ENCODE peak calls at places on chromosomes 5 and 9, in ten cellular contexts. One of them, this sample, is unnamed.

GRCh38 chr5:137470111-137470920 is 28.8 kb downstream of the SPOCK1 start:
- DNase-seq in spleen: no peak
- DNase-seq in A549: peak
- DNase-seq in uterus: no peak
- DNase-seq in tibial nerve: no peak
- DNase-seq in body of pancreas: peak
- DNase-seq in right lobe of liver: no peak
- DNase-seq in heart left ventricle: no peak
- DNase-seq in stomach: no peak
- DNase-seq in HCT116: no peak
- DNase-seq in this sample: no peak

GRCh38 chr5:133401731-133402347 is 210.5 kb downstream of the FSTL4 start:
- DNase-seq in spleen: peak
- DNase-seq in A549: no peak
- DNase-seq in uterus: no peak
- DNase-seq in tibial nerve: no peak
- DNase-seq in body of pancreas: no peak
- DNase-seq in right lobe of liver: no peak
- DNase-seq in heart left ventricle: no peak
- DNase-seq in stomach: no peak
- DNase-seq in HCT116: no peak
- DNase-seq in this sample: no peak

GRCh38 chr9:14271078-14271673 is 42.8 kb downstream of the NFIB start:
- DNase-seq in spleen: no peak
- DNase-seq in A549: no peak
- DNase-seq in uterus: peak
- DNase-seq in tibial nerve: peak
- DNase-seq in body of pancreas: peak
- DNase-seq in right lobe of liver: peak
- DNase-seq in heart left ventricle: peak
- DNase-seq in stomach: peak
- DNase-seq in HCT116: no peak
- DNase-seq in this sample: peak

GRCh38 chr5:98713856-98714255 is 59.6 kb upstream of the RGMB start:
- DNase-seq in spleen: no peak
- DNase-seq in A549: no peak
- DNase-seq in uterus: no peak
- DNase-seq in tibial nerve: no peak
- DNase-seq in body of pancreas: no peak
- DNase-seq in right lobe of liver: no peak
- DNase-seq in heart left ventricle: no peak
- DNase-seq in stomach: no peak
- DNase-seq in HCT116: no peak
- DNase-seq in this sample: no peak

GRCh38 chr5:55219770-55220169 is 7.3 kb downstream of the MCIDAS start:
- DNase-seq in spleen: no peak
- DNase-seq in A549: no peak
- DNase-seq in uterus: no peak
- DNase-seq in tibial nerve: no peak
- DNase-seq in body of pancreas: no peak
- DNase-seq in right lobe of liver: no peak
- DNase-seq in heart left ventricle: no peak
- DNase-seq in stomach: no peak
- DNase-seq in HCT116: no peak
- DNase-seq in this sample: no peak

GRCh38 chr5:4572297-4572696 is 567.8 kb upstream of the ADAMTS16 start:
- DNase-seq in spleen: no peak
- DNase-seq in A549: no peak
- DNase-seq in uterus: no peak
- DNase-seq in tibial nerve: no peak
- DNase-seq in body of pancreas: no peak
- DNase-seq in right lobe of liver: no peak
- DNase-seq in heart left ventricle: no peak
- DNase-seq in stomach: no peak
- DNase-seq in HCT116: no peak
- DNase-seq in this sample: no peak

GRCh38 chr9:35813434-35814105 is 1.3 kb downstream of the HINT2 start:
- DNase-seq in spleen: no peak
- DNase-seq in A549: peak
- DNase-seq in uterus: no peak
- DNase-seq in tibial nerve: no peak
- DNase-seq in body of pancreas: no peak
- DNase-seq in right lobe of liver: no peak
- DNase-seq in heart left ventricle: no peak
- DNase-seq in stomach: no peak
- DNase-seq in HCT116: peak
- DNase-seq in this sample: no peak

GRCh38 chr5:112228672-112229071 is 190.4 kb downstream of the EPB41L4A start:
- DNase-seq in spleen: no peak
- DNase-seq in A549: peak
- DNase-seq in uterus: peak
- DNase-seq in tibial nerve: peak
- DNase-seq in body of pancreas: peak
- DNase-seq in right lobe of liver: peak
- DNase-seq in heart left ventricle: peak
- DNase-seq in stomach: peak
- DNase-seq in HCT116: peak
- DNase-seq in this sample: peak

GRCh38 chr9:95381243-95381642 is 63.7 kb upstream of the FANCC start:
- DNase-seq in spleen: no peak
- DNase-seq in A549: no peak
- DNase-seq in uterus: no peak
- DNase-seq in tibial nerve: no peak
- DNase-seq in body of pancreas: no peak
- DNase-seq in right lobe of liver: no peak
- DNase-seq in heart left ventricle: no peak
- DNase-seq in stomach: no peak
- DNase-seq in HCT116: no peak
- DNase-seq in this sample: no peak

GRCh38 chr9:38417003-38417965 is 7.0 kb downstream of the IGFBPL1 start:
- DNase-seq in spleen: no peak
- DNase-seq in A549: peak
- DNase-seq in uterus: no peak
- DNase-seq in tibial nerve: no peak
- DNase-seq in body of pancreas: no peak
- DNase-seq in right lobe of liver: no peak
- DNase-seq in heart left ventricle: no peak
- DNase-seq in stomach: peak
- DNase-seq in HCT116: peak
- DNase-seq in this sample: no peak

GRCh38 chr9:127707766-127708165 is 978 bp downstream of the CFAP157 start:
- DNase-seq in spleen: no peak
- DNase-seq in A549: no peak
- DNase-seq in uterus: no peak
- DNase-seq in tibial nerve: no peak
- DNase-seq in body of pancreas: no peak
- DNase-seq in right lobe of liver: no peak
- DNase-seq in heart left ventricle: no peak
- DNase-seq in stomach: no peak
- DNase-seq in HCT116: peak
- DNase-seq in this sample: no peak

GRCh38 chr5:93296338-93296737 is 284.7 kb downstream of the NR2F1-AS1 start:
- DNase-seq in spleen: no peak
- DNase-seq in A549: no peak
- DNase-seq in uterus: no peak
- DNase-seq in tibial nerve: no peak
- DNase-seq in body of pancreas: no peak
- DNase-seq in right lobe of liver: no peak
- DNase-seq in heart left ventricle: no peak
- DNase-seq in stomach: no peak
- DNase-seq in HCT116: no peak
- DNase-seq in this sample: no peak

GRCh38 chr5:151208481-151208914 is 15.4 kb downstream of the CCDC69 start:
- DNase-seq in spleen: no peak
- DNase-seq in A549: no peak
- DNase-seq in uterus: peak
- DNase-seq in tibial nerve: no peak
- DNase-seq in body of pancreas: no peak
- DNase-seq in right lobe of liver: no peak
- DNase-seq in heart left ventricle: no peak
- DNase-seq in stomach: no peak
- DNase-seq in HCT116: no peak
- DNase-seq in this sample: no peak

GRCh38 chr5:61311056-61311455 is 21.0 kb upstream of the ZSWIM6 start:
- DNase-seq in spleen: no peak
- DNase-seq in A549: no peak
- DNase-seq in uterus: no peak
- DNase-seq in tibial nerve: no peak
- DNase-seq in body of pancreas: no peak
- DNase-seq in right lobe of liver: no peak
- DNase-seq in heart left ventricle: no peak
- DNase-seq in stomach: no peak
- DNase-seq in HCT116: no peak
- DNase-seq in this sample: no peak

GRCh38 chr9:72857632-72858011 is 95.2 kb downstream of the ALDH1A1 start:
- DNase-seq in spleen: no peak
- DNase-seq in A549: no peak
- DNase-seq in uterus: no peak
- DNase-seq in tibial nerve: no peak
- DNase-seq in body of pancreas: no peak
- DNase-seq in right lobe of liver: no peak
- DNase-seq in heart left ventricle: no peak
- DNase-seq in stomach: no peak
- DNase-seq in HCT116: no peak
- DNase-seq in this sample: no peak
- H3K27ac ChIP-seq in spleen: no peak
- H3K27ac ChIP-seq in A549: peak
- H3K27ac ChIP-seq in uterus: peak
- H3K27ac ChIP-seq in tibial nerve: peak
- H3K27ac ChIP-seq in body of pancreas: no peak
- H3K27ac ChIP-seq in right lobe of liver: peak
- H3K27ac ChIP-seq in heart left ventricle: no peak
- H3K27ac ChIP-seq in stomach: peak
- H3K27ac ChIP-seq in HCT116: no peak
- H3K27ac ChIP-seq in this sample: peak

GRCh38 chr5:96781031-96781733 is 26.6 kb downstream of the ERAP1 start:
- DNase-seq in spleen: no peak
- DNase-seq in A549: no peak
- DNase-seq in uterus: no peak
- DNase-seq in tibial nerve: no peak
- DNase-seq in body of pancreas: no peak
- DNase-seq in right lobe of liver: no peak
- DNase-seq in heart left ventricle: no peak
- DNase-seq in stomach: no peak
- DNase-seq in HCT116: peak
- DNase-seq in this sample: no peak

GRCh38 chr5:96783326-96783725 is 24.4 kb downstream of the ERAP1 start:
- DNase-seq in spleen: no peak
- DNase-seq in A549: no peak
- DNase-seq in uterus: no peak
- DNase-seq in tibial nerve: no peak
- DNase-seq in body of pancreas: no peak
- DNase-seq in right lobe of liver: no peak
- DNase-seq in heart left ventricle: no peak
- DNase-seq in stomach: no peak
- DNase-seq in HCT116: no peak
- DNase-seq in this sample: no peak

GRCh38 chr5:96781734-96782064 is 26.0 kb downstream of the ERAP1 start:
- DNase-seq in spleen: no peak
- DNase-seq in A549: no peak
- DNase-seq in uterus: no peak
- DNase-seq in tibial nerve: no peak
- DNase-seq in body of pancreas: no peak
- DNase-seq in right lobe of liver: no peak
- DNase-seq in heart left ventricle: no peak
- DNase-seq in stomach: no peak
- DNase-seq in HCT116: no peak
- DNase-seq in this sample: no peak

GRCh38 chr5:96778409-96778808 is 29.3 kb downstream of the ERAP1 start:
- DNase-seq in spleen: no peak
- DNase-seq in A549: no peak
- DNase-seq in uterus: no peak
- DNase-seq in tibial nerve: no peak
- DNase-seq in body of pancreas: no peak
- DNase-seq in right lobe of liver: no peak
- DNase-seq in heart left ventricle: no peak
- DNase-seq in stomach: no peak
- DNase-seq in HCT116: no peak
- DNase-seq in this sample: no peak

DNA sequence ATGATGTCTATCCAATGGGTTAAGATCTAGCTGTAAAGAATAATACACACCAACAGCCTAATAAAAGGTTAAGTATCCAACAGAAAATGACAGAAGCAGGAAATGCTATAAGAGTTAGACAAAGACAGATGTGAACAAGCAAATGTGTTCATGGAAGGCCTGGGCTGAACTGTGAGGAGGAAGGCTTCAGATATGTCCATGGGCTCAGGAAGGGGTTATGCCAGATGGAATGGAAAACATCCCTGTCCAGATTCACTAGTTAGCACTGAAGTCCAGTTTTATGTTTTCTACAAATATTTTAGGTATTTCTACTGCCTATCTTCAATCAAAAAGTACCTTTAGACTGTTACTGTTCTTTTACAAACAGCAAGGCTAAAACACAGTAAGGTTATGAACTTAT is 27.1 kb downstream of the ERAP1 start:
- DNase-seq in spleen: no peak
- DNase-seq in A549: no peak
- DNase-seq in uterus: no peak
- DNase-seq in tibial nerve: no peak
- DNase-seq in body of pancreas: no peak
- DNase-seq in right lobe of liver: no peak
- DNase-seq in heart left ventricle: no peak
- DNase-seq in stomach: no peak
- DNase-seq in HCT116: no peak
- DNase-seq in this sample: no peak
- TF ChIP-seq POLR2A in spleen: no peak
- TF ChIP-seq POLR2A in A549: no peak
- TF ChIP-seq POLR2A in uterus: no peak
- TF ChIP-seq POLR2A in tibial nerve: no peak
- TF ChIP-seq POLR2A in body of pancreas: no peak
- TF ChIP-seq POLR2A in right lobe of liver: no peak
- TF ChIP-seq POLR2A in heart left ventricle: no peak
- TF ChIP-seq POLR2A in stomach: no peak
- TF ChIP-seq POLR2A in HCT116: no peak
- TF ChIP-seq POLR2A in this sample: no peak

GRCh38 chr5:16735092-16735970 is 118.5 kb upstream of the RETREG1 start:
- DNase-seq in spleen: no peak
- DNase-seq in A549: no peak
- DNase-seq in uterus: no peak
- DNase-seq in tibial nerve: no peak
- DNase-seq in body of pancreas: no peak
- DNase-seq in right lobe of liver: no peak
- DNase-seq in heart left ventricle: no peak
- DNase-seq in stomach: no peak
- DNase-seq in HCT116: no peak
- DNase-seq in this sample: no peak
- H3K27ac ChIP-seq in spleen: no peak
- H3K27ac ChIP-seq in A549: peak
- H3K27ac ChIP-seq in uterus: no peak
- H3K27ac ChIP-seq in tibial nerve: no peak
- H3K27ac ChIP-seq in body of pancreas: peak
- H3K27ac ChIP-seq in right lobe of liver: no peak
- H3K27ac ChIP-seq in heart left ventricle: no peak
- H3K27ac ChIP-seq in stomach: peak
- H3K27ac ChIP-seq in HCT116: no peak
- H3K27ac ChIP-seq in this sample: peak

DNA sequence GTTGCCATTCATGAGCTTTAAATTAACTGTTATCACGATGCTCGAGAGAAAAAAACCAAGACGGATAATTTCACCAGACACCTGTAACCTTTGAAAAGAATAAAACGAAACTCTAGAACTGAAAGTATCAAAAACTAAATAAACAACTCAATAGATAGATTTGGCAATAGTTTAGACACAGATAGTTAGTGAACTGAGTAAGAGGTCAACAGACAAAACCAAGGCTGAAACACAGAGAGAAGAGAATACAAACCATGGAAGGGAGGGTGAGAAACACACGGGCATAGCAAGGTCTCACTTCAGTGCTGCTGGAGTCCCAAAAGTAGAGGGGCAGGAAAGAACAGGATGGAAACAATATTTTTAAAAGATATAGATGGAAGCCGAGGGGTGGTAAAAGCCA is 3.3 kb upstream of the OR2V1 start:
- DNase-seq in spleen: no peak
- DNase-seq in A549: no peak
- DNase-seq in uterus: no peak
- DNase-seq in tibial nerve: no peak
- DNase-seq in body of pancreas: no peak
- DNase-seq in right lobe of liver: no peak
- DNase-seq in heart left ventricle: no peak
- DNase-seq in stomach: no peak
- DNase-seq in HCT116: no peak
- DNase-seq in this sample: no peak
- TF ChIP-seq POLR2A in spleen: no peak
- TF ChIP-seq POLR2A in A549: no peak
- TF ChIP-seq POLR2A in uterus: no peak
- TF ChIP-seq POLR2A in tibial nerve: no peak
- TF ChIP-seq POLR2A in body of pancreas: no peak
- TF ChIP-seq POLR2A in right lobe of liver: no peak
- TF ChIP-seq POLR2A in heart left ventricle: no peak
- TF ChIP-seq POLR2A in stomach: no peak
- TF ChIP-seq POLR2A in HCT116: no peak
- TF ChIP-seq POLR2A in this sample: no peak